ENCODE peak calls at places on chromosomes 11 and 22, in six cellular contexts. One of them, this sample, is unnamed. For H3K36me3, the result is how much of the 10 kb centered on the place peaks cover.

GRCh38 chr11:128089962-128090361 is 497.4 kb downstream of the ETS1 start:
- DNase-seq in Peyer's patch: no peak
- DNase-seq in esophagus squamous epithelium: no peak
- DNase-seq in left ventricle myocardium inferior: no peak
- DNase-seq in tibial artery: no peak
- DNase-seq in bronchial epithelial cell: no peak
- DNase-seq in this sample: no peak

GRCh38 chr11:61110255-61111059 is 8.2 kb downstream of the CD5 start:
- DNase-seq in Peyer's patch: no peak
- DNase-seq in esophagus squamous epithelium: no peak
- DNase-seq in left ventricle myocardium inferior: no peak
- DNase-seq in tibial artery: no peak
- DNase-seq in bronchial epithelial cell: no peak
- DNase-seq in this sample: no peak

GRCh38 chr22:47048123-47049077 is 285.9 kb downstream of the TBC1D22A start:
- DNase-seq in Peyer's patch: no peak
- DNase-seq in esophagus squamous epithelium: no peak
- DNase-seq in left ventricle myocardium inferior: no peak
- DNase-seq in tibial artery: no peak
- DNase-seq in bronchial epithelial cell: no peak
- DNase-seq in this sample: no peak

GRCh38 chr11:126253265-126253664 is 15.4 kb downstream of the SRPRA start:
- DNase-seq in Peyer's patch: no peak
- DNase-seq in esophagus squamous epithelium: no peak
- DNase-seq in left ventricle myocardium inferior: no peak
- DNase-seq in tibial artery: no peak
- DNase-seq in bronchial epithelial cell: no peak
- DNase-seq in this sample: no peak

GRCh38 chr11:76257040-76257730 is 50.9 kb upstream of the WNT11 start:
- DNase-seq in Peyer's patch: no peak
- DNase-seq in esophagus squamous epithelium: no peak
- DNase-seq in left ventricle myocardium inferior: no peak
- DNase-seq in tibial artery: no peak
- DNase-seq in bronchial epithelial cell: no peak
- DNase-seq in this sample: no peak

GRCh38 chr11:126290887-126291286 is 8.0 kb downstream of the TIRAP start:
- DNase-seq in Peyer's patch: no peak
- DNase-seq in esophagus squamous epithelium: no peak
- DNase-seq in left ventricle myocardium inferior: no peak
- DNase-seq in tibial artery: no peak
- DNase-seq in bronchial epithelial cell: no peak
- DNase-seq in this sample: no peak

GRCh38 chr11:130527648-130528300 is 79.3 kb downstream of the ADAMTS15 start:
- DNase-seq in Peyer's patch: no peak
- DNase-seq in esophagus squamous epithelium: no peak
- DNase-seq in left ventricle myocardium inferior: peak
- DNase-seq in tibial artery: no peak
- DNase-seq in bronchial epithelial cell: peak
- DNase-seq in this sample: no peak

GRCh38 chr22:50481440-50482106 is at the start of gene ADM2:
- DNase-seq in Peyer's patch: peak
- DNase-seq in esophagus squamous epithelium: no peak
- DNase-seq in left ventricle myocardium inferior: no peak
- DNase-seq in tibial artery: no peak
- DNase-seq in bronchial epithelial cell: no peak
- DNase-seq in this sample: no peak

GRCh38 chr11:15627560-15627959 is 512.8 kb downstream of the INSC start:
- DNase-seq in Peyer's patch: no peak
- DNase-seq in esophagus squamous epithelium: no peak
- DNase-seq in left ventricle myocardium inferior: no peak
- DNase-seq in tibial artery: no peak
- DNase-seq in bronchial epithelial cell: peak
- DNase-seq in this sample: no peak

GRCh38 chr11:78763664-78764063 is 189.0 kb upstream of the NARS2 start:
- DNase-seq in Peyer's patch: no peak
- DNase-seq in esophagus squamous epithelium: no peak
- DNase-seq in left ventricle myocardium inferior: no peak
- DNase-seq in tibial artery: no peak
- DNase-seq in bronchial epithelial cell: no peak
- DNase-seq in this sample: no peak

GRCh38 chr22:36377022-36377631 is 10.6 kb downstream of the MYH9 start:
- DNase-seq in Peyer's patch: peak
- DNase-seq in esophagus squamous epithelium: no peak
- DNase-seq in left ventricle myocardium inferior: no peak
- DNase-seq in tibial artery: no peak
- DNase-seq in bronchial epithelial cell: peak
- DNase-seq in this sample: peak

GRCh38 chr11:73931039-73931645 is 19.7 kb upstream of the DNAJB13 start:
- DNase-seq in Peyer's patch: peak
- DNase-seq in esophagus squamous epithelium: no peak
- DNase-seq in left ventricle myocardium inferior: no peak
- DNase-seq in tibial artery: no peak
- DNase-seq in bronchial epithelial cell: peak
- DNase-seq in this sample: no peak

GRCh38 chr11:110833033-110833484 is 120.8 kb upstream of the ARHGAP20 start:
- DNase-seq in Peyer's patch: no peak
- DNase-seq in esophagus squamous epithelium: no peak
- DNase-seq in left ventricle myocardium inferior: no peak
- DNase-seq in tibial artery: no peak
- DNase-seq in bronchial epithelial cell: peak
- DNase-seq in this sample: no peak

GRCh38 chr22:23695748-23696325 is 5.0 kb downstream of the RGL4 start:
- DNase-seq in Peyer's patch: no peak
- DNase-seq in esophagus squamous epithelium: no peak
- DNase-seq in left ventricle myocardium inferior: no peak
- DNase-seq in tibial artery: no peak
- DNase-seq in bronchial epithelial cell: no peak
- DNase-seq in this sample: no peak

GRCh38 chr11:44731685-44732411 is 5.1 kb downstream of the TSPAN18 start:
- DNase-seq in Peyer's patch: no peak
- DNase-seq in esophagus squamous epithelium: no peak
- DNase-seq in left ventricle myocardium inferior: no peak
- DNase-seq in tibial artery: no peak
- DNase-seq in bronchial epithelial cell: no peak
- DNase-seq in this sample: no peak

GRCh38 chr11:95499516-95500135 is 268.6 kb upstream of the SESN3 start:
- DNase-seq in Peyer's patch: no peak
- DNase-seq in esophagus squamous epithelium: no peak
- DNase-seq in left ventricle myocardium inferior: no peak
- DNase-seq in tibial artery: no peak
- DNase-seq in bronchial epithelial cell: peak
- DNase-seq in this sample: no peak

GRCh38 chr11:61609970-61610347 is 29.1 kb upstream of the SYT7 start:
- DNase-seq in Peyer's patch: no peak
- DNase-seq in esophagus squamous epithelium: no peak
- DNase-seq in left ventricle myocardium inferior: no peak
- DNase-seq in tibial artery: no peak
- DNase-seq in bronchial epithelial cell: peak
- DNase-seq in this sample: no peak

GRCh38 chr11:34065505-34066203 is 14.1 kb downstream of the CAPRIN1 start:
- DNase-seq in Peyer's patch: no peak
- DNase-seq in esophagus squamous epithelium: no peak
- DNase-seq in left ventricle myocardium inferior: no peak
- DNase-seq in tibial artery: no peak
- DNase-seq in bronchial epithelial cell: no peak
- DNase-seq in this sample: no peak

DNA sequence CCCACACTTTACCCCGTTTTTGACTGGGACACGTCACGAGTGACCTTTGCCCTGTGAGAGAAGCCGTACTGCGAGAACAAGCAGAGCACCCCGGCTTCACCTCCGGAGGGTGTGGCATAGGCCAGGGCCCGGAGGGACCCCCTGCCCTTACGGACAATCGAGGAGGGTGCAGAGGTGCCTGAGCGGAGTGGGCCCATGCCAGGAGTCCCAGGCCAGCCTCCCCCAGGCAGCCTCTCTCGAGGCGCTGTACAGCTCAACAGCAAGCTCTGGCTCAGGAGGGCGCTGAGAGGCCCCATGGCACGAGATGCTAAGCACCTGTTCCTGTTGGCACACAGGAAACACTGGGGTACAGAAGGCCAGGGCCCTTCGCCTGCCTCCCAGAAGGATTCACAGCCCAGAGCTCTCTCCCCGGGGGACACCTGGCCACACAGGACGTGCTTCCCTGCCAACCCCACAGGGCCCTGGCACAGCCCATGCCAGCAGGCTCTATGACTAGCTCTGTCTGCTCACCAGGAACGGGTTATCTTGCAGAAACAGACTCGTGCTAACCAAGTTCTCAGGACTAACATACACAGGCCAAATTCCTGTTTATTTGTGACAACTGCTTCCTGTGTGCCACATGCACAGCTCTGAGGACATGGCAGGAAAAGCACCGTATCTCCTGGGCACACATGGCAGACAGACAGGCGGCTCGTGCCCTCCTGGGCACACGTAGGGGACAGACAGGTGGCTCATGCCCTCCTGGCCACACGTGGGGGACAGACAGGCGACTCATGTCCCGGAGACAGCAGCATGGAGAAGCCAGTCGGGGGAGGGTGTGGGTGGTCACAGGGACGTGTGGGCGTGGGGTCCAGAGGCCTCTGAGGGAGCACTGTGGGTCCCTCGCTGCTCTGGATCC is 11.6 kb downstream of the TOLLIP start:
- DNase-seq in Peyer's patch: peak
- DNase-seq in esophagus squamous epithelium: no peak
- DNase-seq in left ventricle myocardium inferior: no peak
- DNase-seq in tibial artery: no peak
- DNase-seq in bronchial epithelial cell: no peak
- DNase-seq in this sample: no peak
- H3K36me3 ChIP-seq in Peyer's patch: under half
- H3K36me3 ChIP-seq in esophagus squamous epithelium: under half
- H3K36me3 ChIP-seq in left ventricle myocardium inferior: under half
- H3K36me3 ChIP-seq in tibial artery: under half
- H3K36me3 ChIP-seq in bronchial epithelial cell: under half
- H3K36me3 ChIP-seq in this sample: under half

GRCh38 chr22:41191467-41191866 is 13.6 kb upstream of the L3MBTL2 start:
- DNase-seq in Peyer's patch: no peak
- DNase-seq in esophagus squamous epithelium: no peak
- DNase-seq in left ventricle myocardium inferior: no peak
- DNase-seq in tibial artery: no peak
- DNase-seq in bronchial epithelial cell: no peak
- DNase-seq in this sample: no peak

GRCh38 chr22:41193829-41194228 is 11.3 kb upstream of the L3MBTL2 start:
- DNase-seq in Peyer's patch: no peak
- DNase-seq in esophagus squamous epithelium: no peak
- DNase-seq in left ventricle myocardium inferior: no peak
- DNase-seq in tibial artery: no peak
- DNase-seq in bronchial epithelial cell: no peak
- DNase-seq in this sample: no peak

GRCh38 chr22:41201146-41201545 is 4.0 kb upstream of the L3MBTL2 start:
- DNase-seq in Peyer's patch: no peak
- DNase-seq in esophagus squamous epithelium: no peak
- DNase-seq in left ventricle myocardium inferior: no peak
- DNase-seq in tibial artery: no peak
- DNase-seq in bronchial epithelial cell: peak
- DNase-seq in this sample: no peak

GRCh38 chr22:41197808-41198585 is 7.1 kb upstream of the L3MBTL2 start:
- DNase-seq in Peyer's patch: peak
- DNase-seq in esophagus squamous epithelium: no peak
- DNase-seq in left ventricle myocardium inferior: peak
- DNase-seq in tibial artery: no peak
- DNase-seq in bronchial epithelial cell: peak
- DNase-seq in this sample: no peak

DNA sequence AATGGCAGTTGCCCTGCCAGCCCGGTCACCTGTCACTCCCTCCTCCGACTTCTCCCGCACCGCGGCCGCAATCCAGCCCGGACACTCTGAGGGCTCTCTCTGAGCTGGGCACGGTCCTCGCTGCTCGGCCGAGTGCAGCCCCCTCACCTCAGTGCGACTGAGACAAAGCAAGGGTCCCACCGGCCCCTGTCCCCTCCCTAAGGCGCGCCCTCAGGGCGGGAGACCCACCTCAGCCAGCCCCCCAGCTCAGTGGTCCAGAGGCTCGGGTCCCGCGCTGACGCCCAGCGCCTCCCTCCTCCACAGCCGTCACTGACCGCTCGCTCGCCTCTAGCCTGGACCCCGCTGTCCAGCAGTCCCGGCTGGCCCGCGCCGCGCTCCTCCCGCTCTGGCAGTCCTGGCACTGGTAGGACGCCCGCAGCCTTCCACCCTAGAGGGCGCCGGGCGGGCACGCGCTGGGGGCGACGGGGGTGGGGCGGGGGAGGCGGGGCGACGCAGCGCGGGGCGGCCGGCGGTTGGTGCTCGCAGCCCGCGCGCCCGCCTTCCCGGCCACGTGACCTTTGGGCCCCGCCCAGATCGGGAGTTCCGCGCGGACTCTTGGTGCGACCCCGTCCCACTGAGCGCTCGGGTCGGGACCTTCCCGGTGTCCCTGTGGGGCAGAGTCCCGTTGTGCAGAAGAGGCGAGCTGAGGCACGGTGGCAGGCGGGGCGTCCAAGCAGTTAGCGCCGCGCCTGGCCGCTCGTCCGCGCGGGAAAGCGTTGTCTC is 7.9 kb upstream of the L3MBTL2 start:
- DNase-seq in Peyer's patch: peak
- DNase-seq in esophagus squamous epithelium: no peak
- DNase-seq in left ventricle myocardium inferior: peak
- DNase-seq in tibial artery: peak
- DNase-seq in bronchial epithelial cell: peak
- DNase-seq in this sample: peak
- TF ChIP-seq CTCF in Peyer's patch: peak
- TF ChIP-seq CTCF in esophagus squamous epithelium: no peak
- TF ChIP-seq CTCF in left ventricle myocardium inferior: peak
- TF ChIP-seq CTCF in tibial artery: peak
- TF ChIP-seq CTCF in bronchial epithelial cell: no peak
- TF ChIP-seq CTCF in this sample: peak

GRCh38 chr11:9428706-9429105 is 32.1 kb upstream of the ZNF143 start:
- DNase-seq in Peyer's patch: no peak
- DNase-seq in esophagus squamous epithelium: no peak
- DNase-seq in left ventricle myocardium inferior: no peak
- DNase-seq in tibial artery: no peak
- DNase-seq in bronchial epithelial cell: no peak
- DNase-seq in this sample: no peak
- H3K36me3 ChIP-seq in Peyer's patch: half or more
- H3K36me3 ChIP-seq in esophagus squamous epithelium: under half
- H3K36me3 ChIP-seq in left ventricle myocardium inferior: half or more
- H3K36me3 ChIP-seq in tibial artery: half or more
- H3K36me3 ChIP-seq in bronchial epithelial cell: under half
- H3K36me3 ChIP-seq in this sample: under half

GRCh38 chr11:13775471-13775870 is 107.0 kb downstream of the FAR1 start:
- DNase-seq in Peyer's patch: peak
- DNase-seq in esophagus squamous epithelium: no peak
- DNase-seq in left ventricle myocardium inferior: no peak
- DNase-seq in tibial artery: no peak
- DNase-seq in bronchial epithelial cell: no peak
- DNase-seq in this sample: no peak

GRCh38 chr11:13769188-13769587 is 100.7 kb downstream of the FAR1 start:
- DNase-seq in Peyer's patch: no peak
- DNase-seq in esophagus squamous epithelium: no peak
- DNase-seq in left ventricle myocardium inferior: no peak
- DNase-seq in tibial artery: no peak
- DNase-seq in bronchial epithelial cell: no peak
- DNase-seq in this sample: no peak

GRCh38 chr11:13776134-13776815 is 107.8 kb downstream of the FAR1 start:
- DNase-seq in Peyer's patch: no peak
- DNase-seq in esophagus squamous epithelium: no peak
- DNase-seq in left ventricle myocardium inferior: no peak
- DNase-seq in tibial artery: no peak
- DNase-seq in bronchial epithelial cell: no peak
- DNase-seq in this sample: no peak

GRCh38 chr11:13767461-13767860 is 99.0 kb downstream of the FAR1 start:
- DNase-seq in Peyer's patch: no peak
- DNase-seq in esophagus squamous epithelium: no peak
- DNase-seq in left ventricle myocardium inferior: no peak
- DNase-seq in tibial artery: no peak
- DNase-seq in bronchial epithelial cell: no peak
- DNase-seq in this sample: no peak

GRCh38 chr11:13772223-13773046 is 104.0 kb downstream of the FAR1 start:
- DNase-seq in Peyer's patch: no peak
- DNase-seq in esophagus squamous epithelium: no peak
- DNase-seq in left ventricle myocardium inferior: no peak
- DNase-seq in tibial artery: no peak
- DNase-seq in bronchial epithelial cell: peak
- DNase-seq in this sample: peak
- TF ChIP-seq CTCF in Peyer's patch: peak
- TF ChIP-seq CTCF in esophagus squamous epithelium: peak
- TF ChIP-seq CTCF in left ventricle myocardium inferior: peak
- TF ChIP-seq CTCF in tibial artery: no peak
- TF ChIP-seq CTCF in bronchial epithelial cell: peak
- TF ChIP-seq CTCF in this sample: peak